ENCODE peak calls at places on chromosomes 7 and 10, in nine cellular contexts. K is activated T-cell treated with anti-CD3 and anti-CD28 coated beads for 48 hours; A is choroid plexus epithelial cell; Y is activated naive CD8-positive, alpha-beta T cell treated with anti-CD3 and anti-CD28 coated beads, Interleukin-2, amount 50 U/mL, for 24 hours; E is endothelial cell; F is sigmoid colon; J is NCI-H1105 treated with DMSO at 0.1 percent for 48 hours; V is activated CD8-positive, alpha-beta memory T cell treated with anti-CD3 and anti-CD28 coated beads for 4 hours; Z is right lobe of liver. D is an unnamed sample.

GRCh38 chr10:29540016-29540415 is 94.8 kb downstream of the SVIL start:
- DNase-seq in K (no peak), Z (no peak), A (no peak), J (no peak), F (no peak), Y (no peak), V (no peak), E (no peak), D (no peak)

GRCh38 chr10:123573236-123574147 is 92.7 kb upstream of the GPR26 start:
- DNase-seq in E (peak; percentile 79), V (no peak), Y (peak; percentile 58), F (peak; percentile 40), A (peak; percentile 7), Z (peak; percentile 76), J (no peak), K (peak; percentile 33), D (no peak)

GRCh38 chr10:124403548-124403947 is 15.2 kb downstream of the OAT start:
- DNase-seq in V (no peak), Z (no peak), K (no peak), A (peak; percentile 95), J (peak; percentile 51), Y (no peak), E (peak; percentile 36), F (no peak), D (no peak)

GRCh38 chr7:31066516-31067130 is 14.5 kb downstream of the ADCYAP1R1 start:
- DNase-seq in A (no peak), V (no peak), J (no peak), E (no peak), Z (no peak), K (no peak), F (peak; percentile 24), Y (no peak), D (no peak)

GRCh38 chr7:124460555-124460954 is 305.0 kb downstream of the GPR37 start:
- DNase-seq in F (no peak), Y (no peak), E (no peak), V (no peak), J (no peak), A (no peak), Z (no peak), K (no peak), D (no peak)

GRCh38 chr10:48501806-48502771 is 102.8 kb downstream of the ARHGAP22 start:
- DNase-seq in J (no peak), V (no peak), E (no peak), K (no peak), Z (peak; percentile 18), Y (no peak), A (no peak), F (peak; percentile 40), D (no peak)

GRCh38 chr10:117374506-117375359 is 507 bp downstream of the PDZD8 start:
- DNase-seq in F (peak; percentile 68), Y (peak; percentile 18), K (no peak), J (no peak), Z (peak; percentile 61), E (peak; percentile 55), A (peak; percentile 47), V (no peak), D (peak; percentile 31)

GRCh38 chr7:39741942-39742623 is 118.7 kb downstream of the RALA start:
- DNase-seq in J (no peak), F (no peak), A (peak; percentile 52), Y (peak; percentile 66), E (peak; percentile 50), Z (no peak), K (peak; percentile 43), V (no peak), D (no peak)

GRCh38 chr7:155696747-155697146 is 52.3 kb downstream of the RBM33 start:
- DNase-seq in Y (no peak), Z (no peak), F (no peak), K (no peak), V (no peak), E (no peak), J (no peak), A (no peak), D (no peak)

GRCh38 chr7:7475601-7476000 is 60.1 kb downstream of the COL28A1 start:
- DNase-seq in Z (no peak), A (no peak), K (no peak), F (no peak), Y (no peak), E (no peak), V (no peak), J (no peak), D (no peak)

GRCh38 chr10:123891147-123892011 is at the start of gene CPXM2:
- DNase-seq in F (no peak), A (no peak), Z (no peak), E (peak; percentile 20), J (no peak), Y (no peak), K (no peak), V (no peak), D (no peak)

GRCh38 chr10:128525936-128526335 is 399.7 kb upstream of the MKI67 start:
- DNase-seq in Z (no peak), J (no peak), Y (no peak), F (no peak), V (no peak), K (no peak), A (no peak), E (no peak), D (no peak)

GRCh38 chr10:71696635-71697326 is 22.8 kb downstream of the C10orf105 start:
- DNase-seq in J (no peak), V (peak; percentile 43), Y (peak; percentile 81), K (peak; percentile 62), F (no peak), Z (no peak), E (peak; percentile 76), A (peak; percentile 38), D (peak; percentile 35)

GRCh38 chr7:16067695-16068094 is 353.6 kb downstream of the CRPPA start:
- DNase-seq in V (no peak), Z (no peak), Y (no peak), F (no peak), A (no peak), J (peak; percentile 73), E (no peak), K (no peak), D (no peak)

GRCh38 chr7:92916751-92917369 is 80.5 kb upstream of the CDK6 start:
- DNase-seq in E (no peak), Z (no peak), K (no peak), Y (no peak), V (no peak), J (peak; percentile 93), A (peak; percentile 75), F (no peak), D (no peak)

GRCh38 chr10:104441601-104442000 is 88.0 kb downstream of the CFAP58 start:
- DNase-seq in Y (no peak), A (peak; percentile 97), E (no peak), Z (no peak), J (no peak), V (no peak), F (no peak), K (no peak), D (no peak)

GRCh38 chr7:144814326-144814725 is 21.5 kb downstream of the TPK1 start:
- DNase-seq in Z (no peak), E (no peak), J (no peak), F (no peak), Y (no peak), A (no peak), K (no peak), V (no peak), D (no peak)

GRCh38 chr10:71496927-71497801 is 100.4 kb downstream of the CDH23 start:
- DNase-seq in Z (no peak), F (no peak), A (no peak), K (no peak), V (no peak), J (no peak), Y (no peak), E (no peak), D (no peak)

GRCh38 chr10:117471344-117471874 is 71.1 kb upstream of the EMX2 start:
- DNase-seq in F (no peak), V (no peak), E (no peak), A (no peak), Z (no peak), Y (no peak), J (no peak), K (no peak), D (no peak)

GRCh38 chr7:69882269-69882668 is 284.0 kb downstream of the AUTS2 start:
- DNase-seq in V (no peak), Y (no peak), Z (no peak), F (no peak), A (no peak), K (no peak), J (no peak), E (no peak), D (no peak)

GRCh38 chr10:116271593-116272496 is 1.2 kb downstream of the GFRA1 start:
- DNase-seq in E (peak; percentile 43), A (no peak), Z (peak; percentile 73), F (peak; percentile 69), K (no peak), V (no peak), J (no peak), Y (no peak), D (peak; percentile 34)

GRCh38 chr10:70920519-70920918 is 32.2 kb upstream of the PCBD1 start:
- DNase-seq in K (no peak), Z (no peak), F (no peak), J (peak; percentile 9), A (no peak), V (no peak), Y (no peak), E (no peak), D (no peak)

GRCh38 chr10:79403441-79404230 is 41.8 kb downstream of the ZCCHC24 start:
- DNase-seq in A (peak; percentile 71), Y (no peak), F (peak; percentile 82), J (no peak), E (peak; percentile 81), K (no peak), V (no peak), Z (peak; percentile 65), D (no peak)

GRCh38 chr10:21270976-21271375 is 254.5 kb downstream of the SKIDA1 start:
- DNase-seq in A (no peak), Z (no peak), E (no peak), F (no peak), Y (no peak), J (no peak), K (no peak), V (no peak), D (no peak)

D was measured in dorsolateral prefrontal cortex.